ENCODE peak calls at places on chromosomes 12 and 14, in eight cellular contexts. M is heart left ventricle, A is spleen, U is HCT116, D is lower leg skin, R is Peyer's patch, F is right lobe of liver, I is breast epithelium. L is an unnamed sample.

GRCh38 chr14:89407856-89408255 is 9.2 kb downstream of the FOXN3 start:
- DNase-seq in I (no peak), F (no peak), U (no peak), M (no peak), R (no peak), D (no peak), A (no peak), L (no peak)

GRCh38 chr12:69052613-69053408 is 119.8 kb upstream of the CPM start:
- DNase-seq in M (no peak), D (no peak), F (no peak), I (peak; percentile 40), U (peak; percentile 24), R (no peak), A (no peak), L (no peak)

GRCh38 chr12:52149182-52149641 is 42.6 kb downstream of the KRT80 start:
- DNase-seq in U (no peak), D (no peak), F (peak; percentile 28), R (no peak), A (peak; percentile 47), M (peak; percentile 49), I (peak; percentile 60), L (no peak)

GRCh38 chr12:29743801-29744200 is 39.9 kb downstream of the TMTC1 start:
- DNase-seq in M (no peak), I (no peak), R (no peak), F (no peak), U (no peak), D (no peak), A (no peak), L (no peak)

GRCh38 chr12:7092986-7093460 is 778 bp upstream of the C1R start:
- DNase-seq in M (no peak), F (no peak), I (no peak), D (peak; percentile 83), U (no peak), A (no peak), R (no peak), L (no peak)

GRCh38 chr12:43761535-43761934 is 2.8 kb downstream of the IRAK4 start:
- DNase-seq in R (no peak), M (no peak), D (no peak), U (no peak), I (no peak), F (no peak), A (no peak), L (no peak)

GRCh38 chr12:31897791-31898503 is 61.3 kb upstream of the RESF1 start:
- DNase-seq in F (no peak), D (no peak), A (peak; percentile 75), M (peak; percentile 72), U (peak; percentile 19), R (no peak), I (no peak), L (no peak)

GRCh38 chr14:21496453-21496852 is 14.7 kb downstream of the METTL3 start:
- DNase-seq in D (no peak), M (no peak), R (no peak), I (no peak), U (no peak), A (no peak), F (no peak), L (no peak)

GRCh38 chr12:18932715-18933114 is 194.8 kb downstream of the CAPZA3 start:
- DNase-seq in R (no peak), I (no peak), D (no peak), F (no peak), M (no peak), A (no peak), U (no peak), L (no peak)

GRCh38 chr14:80523518-80524117 is 312.3 kb upstream of the DIO2 start:
- DNase-seq in A (no peak), R (no peak), M (no peak), U (no peak), I (no peak), F (no peak), D (no peak), L (no peak)

GRCh38 chr12:9951026-9951652 is 19.0 kb upstream of the CLEC2A start:
- DNase-seq in A (no peak), D (no peak), I (no peak), F (no peak), R (no peak), M (no peak), U (no peak), L (no peak)

GRCh38 chr14:69376439-69376838 is 21.7 kb downstream of the ERH start:
- DNase-seq in I (no peak), D (no peak), A (no peak), F (no peak), M (no peak), R (no peak), U (no peak), L (no peak)

GRCh38 chr12:58804749-58805148 is 115.6 kb downstream of the LRIG3 start:
- DNase-seq in U (peak; percentile 7), F (no peak), R (no peak), M (no peak), I (no peak), A (no peak), D (no peak), L (no peak)

GRCh38 chr14:92362781-92363235 is 39.8 kb downstream of the SLC24A4 start:
- DNase-seq in I (no peak), A (no peak), F (no peak), U (no peak), M (no peak), D (peak; percentile 86), R (no peak), L (no peak)

GRCh38 chr14:62084020-62084419 is 321.8 kb downstream of the SNAPC1 start:
- DNase-seq in D (no peak), A (no peak), F (no peak), R (no peak), I (no peak), U (no peak), M (no peak), L (no peak)

GRCh38 chr12:121953293-121953692 is 34.9 kb downstream of the CFAP251 start:
- DNase-seq in U (no peak), F (no peak), I (no peak), D (no peak), M (no peak), R (no peak), A (no peak), L (no peak)
- TF ChIP-seq POLR2A in U (no peak), F (no peak), I (no peak), D (no peak), M (no peak), R (no peak), A (no peak), L (no peak)

GRCh38 chr14:75295061-75295461 is 16.4 kb downstream of the FOS start:
- DNase-seq in M (peak; percentile 79), I (peak; percentile 41), U (no peak), D (peak; percentile 95), R (peak; percentile 86), A (peak; percentile 89), F (peak; percentile 79), L (peak; percentile 53)
- TF ChIP-seq CTCF in M (no peak), I (no peak), U (no peak), D (no peak), R (no peak), A (no peak), F (no peak), L (no peak)

GRCh38 chr14:51068268-51068667 is 26.6 kb downstream of the TRIM9 start:
- DNase-seq in M (no peak), A (no peak), F (no peak), I (no peak), R (no peak), U (no peak), D (no peak), L (no peak)

GRCh38 chr14:51072976-51073375 is 21.9 kb downstream of the TRIM9 start:
- DNase-seq in D (no peak), A (no peak), R (no peak), I (no peak), F (no peak), M (no peak), U (no peak), L (no peak)

GRCh38 chr14:51069065-51069464 is 25.8 kb downstream of the TRIM9 start:
- DNase-seq in R (no peak), F (no peak), A (no peak), D (no peak), I (no peak), M (no peak), U (no peak), L (no peak)

GRCh38 chr14:51071851-51072250 is 23.1 kb downstream of the TRIM9 start:
- DNase-seq in I (no peak), A (no peak), U (no peak), F (no peak), M (no peak), R (no peak), D (no peak), L (no peak)

DNA sequence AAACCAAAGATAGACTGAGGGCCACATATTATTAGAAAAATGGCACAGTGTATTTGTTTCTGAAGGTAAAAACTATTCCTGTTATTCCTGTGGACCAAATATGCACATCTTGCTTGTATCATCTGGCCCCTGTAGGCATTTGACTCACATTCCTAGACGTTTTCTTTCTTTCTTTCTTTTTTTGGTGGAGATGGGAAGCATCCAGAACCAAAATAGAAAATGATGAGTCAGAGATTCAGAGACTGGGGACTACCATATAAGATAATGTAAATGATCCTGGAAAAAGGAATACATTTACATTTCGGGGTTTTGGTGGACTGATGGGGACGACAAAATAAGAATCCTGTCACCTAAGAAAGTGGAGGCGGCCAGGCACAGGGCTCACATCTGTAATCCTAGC is 24.2 kb downstream of the TRIM9 start:
- DNase-seq in F (no peak), D (no peak), M (no peak), A (no peak), I (no peak), U (no peak), R (no peak), L (no peak)
- TF ChIP-seq POLR2A in F (no peak), D (no peak), M (no peak), A (no peak), I (no peak), U (no peak), R (no peak), L (no peak)

GRCh38 chr12:47601071-47601470 is 104.8 kb downstream of the RPAP3 start:
- DNase-seq in M (no peak), R (no peak), U (no peak), D (no peak), F (no peak), I (no peak), A (no peak), L (no peak)

GRCh38 chr12:47604474-47604873 is 101.4 kb downstream of the RPAP3 start:
- DNase-seq in I (no peak), F (no peak), M (no peak), A (no peak), D (no peak), U (no peak), R (no peak), L (no peak)

GRCh38 chr12:47602330-47602729 is 103.5 kb downstream of the RPAP3 start:
- DNase-seq in U (no peak), R (no peak), A (no peak), M (no peak), D (no peak), I (no peak), F (no peak), L (no peak)

GRCh38 chr12:47602949-47603558 is 102.8 kb downstream of the RPAP3 start:
- DNase-seq in F (no peak), R (no peak), U (no peak), D (no peak), I (peak; percentile 27), A (no peak), M (no peak), L (no peak)
- TF ChIP-seq CTCF in F (no peak), R (no peak), U (no peak), D (no peak), I (no peak), A (no peak), M (no peak), L (no peak)

L was measured in tibial nerve.